ENCODE peak calls at places on chromosomes 12 and 14, in seven cellular contexts. One of them, this sample, is unnamed.

GRCh38 chr12:28998662-28999120 is 150.4 kb upstream of the FAR2 start:
- DNase-seq in heart left ventricle: no peak
- DNase-seq in transverse colon: no peak
- DNase-seq in tibial nerve: peak; percentile 48
- DNase-seq in lower leg skin: no peak
- DNase-seq in body of pancreas: no peak
- DNase-seq in upper lobe of left lung: no peak
- DNase-seq in this sample: peak; percentile 16

GRCh38 chr14:106013879-106014376 is 487.5 kb downstream of the TMEM121 start:
- DNase-seq in heart left ventricle: no peak
- DNase-seq in transverse colon: no peak
- DNase-seq in tibial nerve: no peak
- DNase-seq in lower leg skin: no peak
- DNase-seq in body of pancreas: no peak
- DNase-seq in upper lobe of left lung: no peak
- DNase-seq in this sample: no peak

GRCh38 chr12:40225984-40226602 is 1.3 kb downstream of the LRRK2 start:
- DNase-seq in heart left ventricle: no peak
- DNase-seq in transverse colon: no peak
- DNase-seq in tibial nerve: no peak
- DNase-seq in lower leg skin: no peak
- DNase-seq in body of pancreas: no peak
- DNase-seq in upper lobe of left lung: no peak
- DNase-seq in this sample: no peak

GRCh38 chr14:49621114-49621881 is 699 bp downstream of the MGAT2 start:
- DNase-seq in heart left ventricle: peak; percentile 79
- DNase-seq in transverse colon: peak; percentile 75
- DNase-seq in tibial nerve: peak; percentile 37
- DNase-seq in lower leg skin: peak; percentile 94
- DNase-seq in body of pancreas: peak; percentile 59
- DNase-seq in upper lobe of left lung: peak; percentile 96
- DNase-seq in this sample: peak; percentile 58

GRCh38 chr12:121582583-121583333 is 1.9 kb upstream of the KDM2B start:
- DNase-seq in heart left ventricle: no peak
- DNase-seq in transverse colon: no peak
- DNase-seq in tibial nerve: no peak
- DNase-seq in lower leg skin: no peak
- DNase-seq in body of pancreas: no peak
- DNase-seq in upper lobe of left lung: no peak
- DNase-seq in this sample: no peak

GRCh38 chr14:31229638-31230229 is 22.1 kb upstream of the HECTD1 start:
- DNase-seq in heart left ventricle: peak; percentile 32
- DNase-seq in transverse colon: peak; percentile 79
- DNase-seq in tibial nerve: peak; percentile 88
- DNase-seq in lower leg skin: peak; percentile 88
- DNase-seq in body of pancreas: peak; percentile 94
- DNase-seq in upper lobe of left lung: no peak
- DNase-seq in this sample: peak; percentile 85

GRCh38 chr12:1803736-1804135 is 16.6 kb upstream of the LRTM2 start:
- DNase-seq in heart left ventricle: no peak
- DNase-seq in transverse colon: peak; percentile 6
- DNase-seq in tibial nerve: no peak
- DNase-seq in lower leg skin: peak; percentile 79
- DNase-seq in body of pancreas: no peak
- DNase-seq in upper lobe of left lung: no peak
- DNase-seq in this sample: no peak

GRCh38 chr14:104706733-104707628 is 17.0 kb upstream of the ADSS1 start:
- DNase-seq in heart left ventricle: no peak
- DNase-seq in transverse colon: no peak
- DNase-seq in tibial nerve: no peak
- DNase-seq in lower leg skin: no peak
- DNase-seq in body of pancreas: no peak
- DNase-seq in upper lobe of left lung: peak; percentile 65
- DNase-seq in this sample: no peak

GRCh38 chr12:122031342-122032216 is 9.9 kb downstream of the BCL7A start:
- DNase-seq in heart left ventricle: peak; percentile 39
- DNase-seq in transverse colon: peak; percentile 59
- DNase-seq in tibial nerve: peak; percentile 20
- DNase-seq in lower leg skin: no peak
- DNase-seq in body of pancreas: peak; percentile 51
- DNase-seq in upper lobe of left lung: no peak
- DNase-seq in this sample: no peak

GRCh38 chr14:69183735-69184134 is 7.6 kb upstream of the EXD2 start:
- DNase-seq in heart left ventricle: no peak
- DNase-seq in transverse colon: no peak
- DNase-seq in tibial nerve: no peak
- DNase-seq in lower leg skin: no peak
- DNase-seq in body of pancreas: no peak
- DNase-seq in upper lobe of left lung: no peak
- DNase-seq in this sample: no peak

GRCh38 chr14:75831455-75831854 is 150.3 kb downstream of the TGFB3 start:
- DNase-seq in heart left ventricle: peak; percentile 70
- DNase-seq in transverse colon: peak; percentile 68
- DNase-seq in tibial nerve: peak; percentile 61
- DNase-seq in lower leg skin: no peak
- DNase-seq in body of pancreas: peak; percentile 94
- DNase-seq in upper lobe of left lung: peak; percentile 39
- DNase-seq in this sample: no peak

GRCh38 chr12:27257104-27257848 is 13.2 kb downstream of the STK38L start:
- DNase-seq in heart left ventricle: no peak
- DNase-seq in transverse colon: no peak
- DNase-seq in tibial nerve: no peak
- DNase-seq in lower leg skin: no peak
- DNase-seq in body of pancreas: no peak
- DNase-seq in upper lobe of left lung: no peak
- DNase-seq in this sample: no peak

GRCh38 chr12:27260746-27261145 is 16.7 kb downstream of the STK38L start:
- DNase-seq in heart left ventricle: no peak
- DNase-seq in transverse colon: no peak
- DNase-seq in tibial nerve: no peak
- DNase-seq in lower leg skin: no peak
- DNase-seq in body of pancreas: no peak
- DNase-seq in upper lobe of left lung: no peak
- DNase-seq in this sample: no peak

GRCh38 chr12:27261866-27262265 is 17.8 kb downstream of the STK38L start:
- DNase-seq in heart left ventricle: no peak
- DNase-seq in transverse colon: no peak
- DNase-seq in tibial nerve: no peak
- DNase-seq in lower leg skin: no peak
- DNase-seq in body of pancreas: no peak
- DNase-seq in upper lobe of left lung: no peak
- DNase-seq in this sample: no peak
- TF ChIP-seq POLR2A in heart left ventricle: no peak
- TF ChIP-seq POLR2A in transverse colon: no peak
- TF ChIP-seq POLR2A in tibial nerve: no peak
- TF ChIP-seq POLR2A in lower leg skin: no peak
- TF ChIP-seq POLR2A in body of pancreas: no peak
- TF ChIP-seq POLR2A in upper lobe of left lung: no peak
- TF ChIP-seq POLR2A in this sample: no peak

DNA sequence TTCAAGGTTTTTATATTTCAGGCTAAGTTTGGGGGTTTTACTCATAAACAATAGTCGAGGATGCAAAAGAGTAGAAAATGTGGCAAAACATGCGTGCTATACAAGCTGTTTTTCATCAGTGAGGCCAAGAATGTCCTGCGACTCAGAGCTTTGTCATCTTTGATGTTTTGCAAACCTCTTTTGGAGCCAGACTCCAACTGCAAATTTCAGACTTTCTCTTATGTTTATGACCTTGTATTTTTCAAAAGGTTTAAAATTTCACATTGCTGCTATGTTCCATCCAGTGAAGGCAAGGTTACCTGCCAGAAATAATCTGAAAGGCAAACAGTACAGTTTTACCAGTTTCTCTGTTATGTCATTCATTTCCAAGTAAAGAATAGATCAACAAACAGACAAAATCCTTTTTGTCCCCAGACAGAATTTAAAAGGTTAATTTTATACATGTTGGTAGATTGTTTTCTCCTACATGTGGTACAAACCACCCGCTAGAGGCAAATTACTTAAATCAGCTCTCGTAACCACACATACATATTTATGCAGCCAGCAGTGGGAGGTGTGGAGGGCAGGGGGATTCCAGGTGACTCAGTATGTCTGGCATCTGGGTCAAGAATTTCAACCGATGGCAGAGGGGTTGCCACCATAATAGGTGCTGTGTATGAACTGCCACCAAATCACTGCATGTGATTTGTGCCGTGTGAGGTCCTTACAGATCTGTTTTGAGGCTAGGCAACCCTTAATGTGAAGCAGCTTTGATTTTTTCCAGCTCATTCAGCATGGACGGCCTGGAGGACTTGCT is 119.8 kb upstream of the CPM start:
- DNase-seq in heart left ventricle: no peak
- DNase-seq in transverse colon: no peak
- DNase-seq in tibial nerve: no peak
- DNase-seq in lower leg skin: no peak
- DNase-seq in body of pancreas: peak; percentile 58
- DNase-seq in upper lobe of left lung: no peak
- DNase-seq in this sample: peak; percentile 33
- TF ChIP-seq CTCF in heart left ventricle: no peak
- TF ChIP-seq CTCF in transverse colon: no peak
- TF ChIP-seq CTCF in tibial nerve: no peak
- TF ChIP-seq CTCF in lower leg skin: no peak
- TF ChIP-seq CTCF in body of pancreas: no peak
- TF ChIP-seq CTCF in upper lobe of left lung: peak; percentile 40
- TF ChIP-seq CTCF in this sample: peak; percentile 9

GRCh38 chr14:24114536-24115450 is at the start of the genes DCAF11 and NRL:
- DNase-seq in heart left ventricle: peak; percentile 99
- DNase-seq in transverse colon: peak; percentile 99
- DNase-seq in tibial nerve: peak; percentile 97
- DNase-seq in lower leg skin: peak; percentile 100
- DNase-seq in body of pancreas: peak; percentile 99
- DNase-seq in upper lobe of left lung: peak; percentile 99
- DNase-seq in this sample: peak; percentile 99

GRCh38 chr14:24115451-24116110 is 832 bp upstream of the NRL start:
- DNase-seq in heart left ventricle: no peak
- DNase-seq in transverse colon: no peak
- DNase-seq in tibial nerve: no peak
- DNase-seq in lower leg skin: no peak
- DNase-seq in body of pancreas: no peak
- DNase-seq in upper lobe of left lung: no peak
- DNase-seq in this sample: no peak

GRCh38 chr14:24116111-24116809 is 1.5 kb upstream of the NRL start:
- DNase-seq in heart left ventricle: no peak
- DNase-seq in transverse colon: no peak
- DNase-seq in tibial nerve: no peak
- DNase-seq in lower leg skin: no peak
- DNase-seq in body of pancreas: no peak
- DNase-seq in upper lobe of left lung: no peak
- DNase-seq in this sample: no peak

GRCh38 chr14:24113379-24113800 is 1.2 kb upstream of the DCAF11 start:
- DNase-seq in heart left ventricle: no peak
- DNase-seq in transverse colon: no peak
- DNase-seq in tibial nerve: no peak
- DNase-seq in lower leg skin: no peak
- DNase-seq in body of pancreas: no peak
- DNase-seq in upper lobe of left lung: no peak
- DNase-seq in this sample: no peak

DNA sequence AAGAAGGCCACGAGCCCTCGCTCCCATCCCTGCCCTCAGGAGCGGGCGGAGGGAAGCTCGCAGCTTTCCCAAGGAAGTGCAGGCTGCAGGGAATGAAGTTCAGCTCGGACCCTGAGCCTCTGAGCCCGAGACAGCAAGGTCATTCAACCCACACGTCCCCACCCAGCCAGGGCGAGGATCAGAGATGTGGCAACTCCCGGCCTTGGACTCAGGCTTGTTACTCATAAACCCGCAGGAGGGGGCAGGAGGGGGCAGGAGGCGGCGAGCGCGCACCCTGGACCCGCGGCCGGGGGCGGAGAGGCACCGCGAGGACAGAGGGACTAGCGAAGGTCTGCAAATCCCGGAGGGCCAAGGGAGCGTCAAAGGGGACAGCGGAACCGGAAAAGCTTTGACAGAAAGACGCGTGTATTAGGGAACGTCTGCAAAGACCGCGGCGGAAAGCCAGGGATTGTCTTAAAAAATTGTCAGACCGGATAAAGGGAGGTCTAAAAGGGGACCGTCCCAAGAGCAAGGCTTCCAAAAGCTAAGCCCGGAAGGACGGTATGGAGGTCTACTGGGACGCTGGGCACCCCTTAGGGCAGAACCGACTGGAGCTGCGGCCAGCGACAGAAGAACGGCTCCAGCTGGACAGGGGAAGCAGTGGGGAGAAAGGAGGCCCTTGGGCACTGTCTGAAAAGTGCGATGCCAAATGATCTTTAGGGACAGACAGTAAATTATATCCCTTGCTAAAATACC is 609 bp upstream of the DCAF11 start:
- DNase-seq in heart left ventricle: peak; percentile 89
- DNase-seq in transverse colon: peak; percentile 93
- DNase-seq in tibial nerve: peak; percentile 74
- DNase-seq in lower leg skin: peak; percentile 97
- DNase-seq in body of pancreas: peak; percentile 94
- DNase-seq in upper lobe of left lung: peak; percentile 95
- DNase-seq in this sample: peak; percentile 97
- TF ChIP-seq POLR2A in heart left ventricle: no peak
- TF ChIP-seq POLR2A in transverse colon: peak; percentile 84
- TF ChIP-seq POLR2A in tibial nerve: peak; percentile 10
- TF ChIP-seq POLR2A in lower leg skin: no peak
- TF ChIP-seq POLR2A in body of pancreas: peak; percentile 92
- TF ChIP-seq POLR2A in upper lobe of left lung: peak; percentile 56
- TF ChIP-seq POLR2A in this sample: peak; percentile 63

GRCh38 chr12:106705971-106706370 is 68.5 kb upstream of the RIC8B start:
- DNase-seq in heart left ventricle: no peak
- DNase-seq in transverse colon: no peak
- DNase-seq in tibial nerve: no peak
- DNase-seq in lower leg skin: peak; percentile 50
- DNase-seq in body of pancreas: no peak
- DNase-seq in upper lobe of left lung: no peak
- DNase-seq in this sample: no peak

GRCh38 chr12:106712768-106713167 is 61.7 kb upstream of the RIC8B start:
- DNase-seq in heart left ventricle: no peak
- DNase-seq in transverse colon: peak; percentile 40
- DNase-seq in tibial nerve: no peak
- DNase-seq in lower leg skin: peak; percentile 17
- DNase-seq in body of pancreas: no peak
- DNase-seq in upper lobe of left lung: no peak
- DNase-seq in this sample: no peak

GRCh38 chr12:106711316-106711715 is 63.2 kb upstream of the RIC8B start:
- DNase-seq in heart left ventricle: no peak
- DNase-seq in transverse colon: no peak
- DNase-seq in tibial nerve: no peak
- DNase-seq in lower leg skin: no peak
- DNase-seq in body of pancreas: no peak
- DNase-seq in upper lobe of left lung: no peak
- DNase-seq in this sample: no peak

GRCh38 chr12:106710143-106710893 is 64.2 kb upstream of the RIC8B start:
- DNase-seq in heart left ventricle: no peak
- DNase-seq in transverse colon: no peak
- DNase-seq in tibial nerve: no peak
- DNase-seq in lower leg skin: peak; percentile 8
- DNase-seq in body of pancreas: no peak
- DNase-seq in upper lobe of left lung: no peak
- DNase-seq in this sample: no peak

DNA sequence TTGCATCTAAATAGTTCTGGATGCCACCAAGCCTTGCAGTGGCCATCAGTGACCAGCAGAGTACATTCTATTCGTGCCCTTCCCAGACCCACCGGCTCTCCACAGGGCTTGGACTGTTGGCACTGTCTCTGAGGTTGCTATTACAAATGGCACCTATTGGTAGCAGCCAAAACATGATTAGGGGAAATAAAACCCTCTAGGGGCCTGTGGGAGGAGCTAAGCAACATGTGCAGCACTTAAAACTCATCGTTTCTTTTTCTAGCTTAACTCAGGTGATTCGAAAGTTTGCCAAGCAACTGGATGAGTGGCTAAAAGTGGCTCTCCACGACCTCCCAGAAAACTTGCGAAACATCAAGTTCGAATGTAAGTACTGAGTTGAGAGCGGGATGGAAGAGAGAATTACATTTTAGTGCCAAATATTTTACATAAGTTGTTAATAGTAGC is 65.4 kb upstream of the RIC8B start:
- DNase-seq in heart left ventricle: no peak
- DNase-seq in transverse colon: no peak
- DNase-seq in tibial nerve: no peak
- DNase-seq in lower leg skin: peak; percentile 6
- DNase-seq in body of pancreas: no peak
- DNase-seq in upper lobe of left lung: no peak
- DNase-seq in this sample: no peak
- TF ChIP-seq CTCF in heart left ventricle: no peak
- TF ChIP-seq CTCF in transverse colon: no peak
- TF ChIP-seq CTCF in tibial nerve: no peak
- TF ChIP-seq CTCF in lower leg skin: no peak
- TF ChIP-seq CTCF in body of pancreas: no peak
- TF ChIP-seq CTCF in upper lobe of left lung: peak; percentile 38
- TF ChIP-seq CTCF in this sample: no peak

This sample was measured in adrenal gland.